ENCODE peak calls at places on chromosome 22, in four cellular contexts. One of them, this sample, is unnamed.

GRCh38 chr22:17743661-17744411 is 30.4 kb downstream of the BID start:
- DNase-seq in ACHN: no peak
- DNase-seq in WTC11: peak; percentile 57
- DNase-seq in stimulated activated CD4-positive, alpha-beta T cell treated with anti-CD3 and anti-CD28 coated beads, Interleukin-4, amount 100 ng/mL, for 24 hours: no peak
- DNase-seq in this sample: no peak

GRCh38 chr22:35631597-35631996 is 14.5 kb upstream of the MB start:
- DNase-seq in ACHN: peak; percentile 67
- DNase-seq in WTC11: peak; percentile 81
- DNase-seq in stimulated activated CD4-positive, alpha-beta T cell treated with anti-CD3 and anti-CD28 coated beads, Interleukin-4, amount 100 ng/mL, for 24 hours: peak; percentile 33
- DNase-seq in this sample: peak; percentile 47

GRCh38 chr22:37556750-37557149 is 3.5 kb upstream of the CDC42EP1 start:
- DNase-seq in WTC11: no peak
- DNase-seq in stimulated activated CD4-positive, alpha-beta T cell treated with anti-CD3 and anti-CD28 coated beads, Interleukin-4, amount 100 ng/mL, for 24 hours: no peak
- DNase-seq in ACHN: no peak
- DNase-seq in this sample: no peak

GRCh38 chr22:22390989-22391388 is 117.6 kb downstream of the ZNF280B start:
- DNase-seq in WTC11: no peak
- DNase-seq in ACHN: no peak
- DNase-seq in stimulated activated CD4-positive, alpha-beta T cell treated with anti-CD3 and anti-CD28 coated beads, Interleukin-4, amount 100 ng/mL, for 24 hours: no peak
- DNase-seq in this sample: no peak

GRCh38 chr22:46043816-46044717 is 67.1 kb upstream of the WNT7B start:
- DNase-seq in stimulated activated CD4-positive, alpha-beta T cell treated with anti-CD3 and anti-CD28 coated beads, Interleukin-4, amount 100 ng/mL, for 24 hours: no peak
- DNase-seq in WTC11: peak; percentile 29
- DNase-seq in ACHN: no peak
- DNase-seq in this sample: no peak

GRCh38 chr22:40603088-40603605 is 33.4 kb downstream of the MRTFA start:
- DNase-seq in stimulated activated CD4-positive, alpha-beta T cell treated with anti-CD3 and anti-CD28 coated beads, Interleukin-4, amount 100 ng/mL, for 24 hours: no peak
- DNase-seq in ACHN: no peak
- DNase-seq in WTC11: no peak
- DNase-seq in this sample: no peak

GRCh38 chr22:27766679-27767078 is 34.9 kb downstream of the MN1 start:
- DNase-seq in ACHN: no peak
- DNase-seq in WTC11: no peak
- DNase-seq in stimulated activated CD4-positive, alpha-beta T cell treated with anti-CD3 and anti-CD28 coated beads, Interleukin-4, amount 100 ng/mL, for 24 hours: no peak
- DNase-seq in this sample: no peak

GRCh38 chr22:29877620-29878019 is 5.4 kb upstream of the MTMR3 start:
- DNase-seq in WTC11: no peak
- DNase-seq in ACHN: no peak
- DNase-seq in stimulated activated CD4-positive, alpha-beta T cell treated with anti-CD3 and anti-CD28 coated beads, Interleukin-4, amount 100 ng/mL, for 24 hours: no peak
- DNase-seq in this sample: no peak

GRCh38 chr22:35900483-35901168 is 128.0 kb downstream of the RBFOX2 start:
- DNase-seq in stimulated activated CD4-positive, alpha-beta T cell treated with anti-CD3 and anti-CD28 coated beads, Interleukin-4, amount 100 ng/mL, for 24 hours: peak; percentile 27
- DNase-seq in ACHN: no peak
- DNase-seq in WTC11: no peak
- DNase-seq in this sample: no peak

GRCh38 chr22:39596601-39597000 is 26.0 kb downstream of the CACNA1I start:
- DNase-seq in ACHN: no peak
- DNase-seq in WTC11: no peak
- DNase-seq in stimulated activated CD4-positive, alpha-beta T cell treated with anti-CD3 and anti-CD28 coated beads, Interleukin-4, amount 100 ng/mL, for 24 hours: no peak
- DNase-seq in this sample: no peak

GRCh38 chr22:16936625-16937024 is 71.4 kb downstream of the GAB4 start:
- DNase-seq in stimulated activated CD4-positive, alpha-beta T cell treated with anti-CD3 and anti-CD28 coated beads, Interleukin-4, amount 100 ng/mL, for 24 hours: no peak
- DNase-seq in WTC11: no peak
- DNase-seq in ACHN: no peak
- DNase-seq in this sample: no peak

GRCh38 chr22:46735747-46736608 is 2.1 kb downstream of the CERK start:
- DNase-seq in WTC11: peak; percentile 35
- DNase-seq in stimulated activated CD4-positive, alpha-beta T cell treated with anti-CD3 and anti-CD28 coated beads, Interleukin-4, amount 100 ng/mL, for 24 hours: no peak
- DNase-seq in ACHN: no peak
- DNase-seq in this sample: no peak

GRCh38 chr22:44003016-44003775 is 20.9 kb upstream of the PARVB start:
- DNase-seq in stimulated activated CD4-positive, alpha-beta T cell treated with anti-CD3 and anti-CD28 coated beads, Interleukin-4, amount 100 ng/mL, for 24 hours: no peak
- DNase-seq in ACHN: no peak
- DNase-seq in WTC11: no peak
- DNase-seq in this sample: no peak

GRCh38 chr22:28052818-28053217 is 133.8 kb upstream of the PITPNB start:
- DNase-seq in stimulated activated CD4-positive, alpha-beta T cell treated with anti-CD3 and anti-CD28 coated beads, Interleukin-4, amount 100 ng/mL, for 24 hours: no peak
- DNase-seq in WTC11: no peak
- DNase-seq in ACHN: no peak
- DNase-seq in this sample: no peak

GRCh38 chr22:42685941-42686666 is 34.6 kb downstream of the A4GALT start:
- DNase-seq in WTC11: no peak
- DNase-seq in ACHN: no peak
- DNase-seq in stimulated activated CD4-positive, alpha-beta T cell treated with anti-CD3 and anti-CD28 coated beads, Interleukin-4, amount 100 ng/mL, for 24 hours: no peak
- DNase-seq in this sample: no peak

GRCh38 chr22:50699001-50699753 is 26.6 kb downstream of the SHANK3 start:
- DNase-seq in WTC11: peak; percentile 6
- DNase-seq in stimulated activated CD4-positive, alpha-beta T cell treated with anti-CD3 and anti-CD28 coated beads, Interleukin-4, amount 100 ng/mL, for 24 hours: no peak
- DNase-seq in ACHN: no peak
- DNase-seq in this sample: no peak

GRCh38 chr22:28783786-28784671 is 11.5 kb downstream of the CCDC117 start:
- DNase-seq in ACHN: no peak
- DNase-seq in stimulated activated CD4-positive, alpha-beta T cell treated with anti-CD3 and anti-CD28 coated beads, Interleukin-4, amount 100 ng/mL, for 24 hours: no peak
- DNase-seq in WTC11: no peak
- DNase-seq in this sample: no peak

GRCh38 chr22:45503071-45503815 is 560 bp downstream of the FBLN1 start:
- DNase-seq in WTC11: peak; percentile 40
- DNase-seq in ACHN: no peak
- DNase-seq in stimulated activated CD4-positive, alpha-beta T cell treated with anti-CD3 and anti-CD28 coated beads, Interleukin-4, amount 100 ng/mL, for 24 hours: no peak
- DNase-seq in this sample: no peak

GRCh38 chr22:30872282-30873041 is 96.1 kb downstream of the MORC2 start:
- DNase-seq in ACHN: no peak
- DNase-seq in stimulated activated CD4-positive, alpha-beta T cell treated with anti-CD3 and anti-CD28 coated beads, Interleukin-4, amount 100 ng/mL, for 24 hours: no peak
- DNase-seq in WTC11: no peak
- DNase-seq in this sample: no peak

GRCh38 chr22:20408891-20409290 is 14.9 kb downstream of the ZNF74 start:
- DNase-seq in ACHN: no peak
- DNase-seq in WTC11: no peak
- DNase-seq in stimulated activated CD4-positive, alpha-beta T cell treated with anti-CD3 and anti-CD28 coated beads, Interleukin-4, amount 100 ng/mL, for 24 hours: no peak
- DNase-seq in this sample: no peak

GRCh38 chr22:45949921-45950320 is 27.0 kb downstream of the WNT7B start:
- DNase-seq in ACHN: no peak
- DNase-seq in WTC11: no peak
- DNase-seq in stimulated activated CD4-positive, alpha-beta T cell treated with anti-CD3 and anti-CD28 coated beads, Interleukin-4, amount 100 ng/mL, for 24 hours: no peak
- DNase-seq in this sample: no peak

This sample was measured in activated naive CD8-positive, alpha-beta T cell treated with anti-CD3 and anti-CD28 coated beads, Interleukin-2, amount 50 U/mL, for 24 hours.